ENCODE peak calls at places on chromosome 15, in five cellular contexts. Q, K, N, O and X are unnamed samples. For H3K9me3, the result is how much of the 10 kb centered on the place peaks cover.

GRCh38 chr15:29840928-29841327 is 18.7 kb upstream of the TJP1 start:
- DNase-seq in K (no peak), N (no peak), Q (no peak), O (no peak), X (no peak)

GRCh38 chr15:74399511-74400312 is 32.3 kb upstream of the CYP11A1 start:
- DNase-seq in N (no peak), Q (no peak), O (no peak), K (no peak), X (no peak)

GRCh38 chr15:59918994-59919951 is 84.8 kb upstream of the FOXB1 start:
- DNase-seq in K (no peak), Q (no peak), N (peak), O (no peak), X (no peak)

GRCh38 chr15:40340038-40340739 is 550 bp downstream of the CCDC9B start:
- DNase-seq in Q (no peak), N (no peak), K (no peak), O (peak), X (peak)

GRCh38 chr15:73802336-73803105 is 49.4 kb upstream of the INSYN1 start:
- DNase-seq in K (no peak), Q (no peak), N (no peak), O (peak), X (peak)

GRCh38 chr15:26260517-26261133 is 397.5 kb upstream of the ATP10A start:
- DNase-seq in N (no peak), K (no peak), O (peak), Q (no peak), X (peak)

GRCh38 chr15:29570121-29570930 is 251.9 kb downstream of the TJP1 start:
- DNase-seq in Q (no peak), O (peak), N (no peak), K (no peak), X (peak)

GRCh38 chr15:41258706-41259471 is 27.8 kb downstream of the CHP1 start:
- DNase-seq in K (no peak), O (no peak), Q (no peak), N (no peak), X (peak)

GRCh38 chr15:36332301-36332700 is 247.1 kb upstream of the CDIN1 start:
- DNase-seq in Q (no peak), O (no peak), K (no peak), N (no peak), X (no peak)

GRCh38 chr15:27126449-27126848 is 155.5 kb downstream of the GABRG3 start:
- DNase-seq in K (peak), N (no peak), Q (no peak), O (no peak), X (no peak)

GRCh38 chr15:70192041-70192440 is 94.3 kb upstream of the TLE3 start:
- DNase-seq in K (no peak), O (no peak), Q (no peak), N (no peak), X (no peak)

GRCh38 chr15:74172751-74173544 is 562 bp upstream of the ISLR start:
- DNase-seq in O (peak), Q (no peak), N (no peak), K (no peak), X (peak)

GRCh38 chr15:38707802-38708671 is 143.4 kb upstream of the RASGRP1 start:
- DNase-seq in K (no peak), O (no peak), Q (no peak), N (no peak), X (peak)

GRCh38 chr15:70142322-70143191 is 44.8 kb upstream of the TLE3 start:
- DNase-seq in O (peak), K (no peak), Q (no peak), N (no peak), X (peak)

GRCh38 chr15:41506796-41507341 is 6.8 kb downstream of the LTK start:
- DNase-seq in N (no peak), O (no peak), K (no peak), Q (no peak), X (no peak)

GRCh38 chr15:64337761-64338160 is 18.2 kb downstream of the CSNK1G1 start:
- DNase-seq in O (no peak), K (no peak), Q (no peak), N (no peak), X (no peak)

GRCh38 chr15:68896178-68896577 is 34.1 kb upstream of the SPESP1 start:
- DNase-seq in K (no peak), O (no peak), N (no peak), Q (no peak), X (no peak)

GRCh38 chr15:63480441-63480821 is 24.0 kb upstream of the USP3 start:
- DNase-seq in O (no peak), K (no peak), N (no peak), Q (no peak), X (no peak)

GRCh38 chr15:75647370-75648155 is at the start of gene SNX33:
- DNase-seq in N (no peak), Q (peak), O (peak), K (peak), X (peak)

GRCh38 chr15:49923671-49924070 is 195.4 kb downstream of the ATP8B4 start:
- DNase-seq in O (no peak), K (no peak), Q (no peak), N (no peak), X (no peak)

GRCh38 chr15:89827821-89828220 is 13.2 kb upstream of the ANPEP start:
- DNase-seq in O (no peak), K (no peak), N (no peak), Q (peak), X (no peak)

GRCh38 chr15:58070801-58071418 is 5.4 kb upstream of the ALDH1A2 start:
- DNase-seq in N (peak), O (peak), Q (peak), K (peak), X (peak)

GRCh38 chr15:71143373-71144310 is 28.4 kb downstream of the THSD4 start:
- DNase-seq in K (no peak), Q (peak), N (no peak), O (no peak), X (peak)

GRCh38 chr15:64883097-64883581 is 28.6 kb upstream of the ANKDD1A start:
- DNase-seq in Q (peak), N (no peak), O (no peak), K (no peak), X (no peak)

GRCh38 chr15:42409011-42409410 is 49.7 kb downstream of the CAPN3 start:
- DNase-seq in K (peak), Q (peak), N (no peak), O (no peak), X (no peak)

GRCh38 chr15:31156226-31156625 is 54.7 kb upstream of the TRPM1 start:
- DNase-seq in Q (no peak), N (no peak), K (no peak), O (no peak), X (no peak)

GRCh38 chr15:29699791-29700190 is 122.5 kb downstream of the TJP1 start:
- DNase-seq in Q (no peak), K (no peak), N (no peak), O (no peak), X (no peak)

GRCh38 chr15:68993276-68993675 is 21.2 kb upstream of the NOX5 start:
- DNase-seq in O (no peak), K (no peak), N (no peak), Q (no peak), X (no peak)

GRCh38 chr15:40266828-40267304 is 16.0 kb downstream of the ANKRD63 start:
- DNase-seq in Q (no peak), K (no peak), O (no peak), N (peak), X (peak)

GRCh38 chr15:75206006-75206405 is 4.3 kb downstream of the C15orf39 start:
- DNase-seq in Q (no peak), N (no peak), K (no peak), O (peak), X (no peak)

GRCh38 chr15:74954515-74954914 is 2.1 kb downstream of the RPP25 start:
- DNase-seq in O (peak), Q (no peak), K (no peak), N (no peak), X (no peak)

GRCh38 chr15:31223478-31224350 is 102.9 kb upstream of the KLF13 start:
- DNase-seq in N (no peak), Q (no peak), O (peak), K (peak), X (peak)

GRCh38 chr15:28110416-28110975 is 11.4 kb upstream of the OCA2 start:
- DNase-seq in Q (no peak), O (no peak), N (no peak), K (no peak), X (no peak)

GRCh38 chr15:59570364-59570763 is 41.2 kb upstream of the GCNT3 start:
- DNase-seq in Q (no peak), O (no peak), K (no peak), N (no peak), X (no peak)

GRCh38 chr15:22265961-22266360 is 185.6 kb downstream of the OR4M2 start:
- DNase-seq in O (no peak), K (no peak), Q (peak), N (no peak), X (no peak)

GRCh38 chr15:22259881-22260421 is 179.6 kb downstream of the OR4M2 start:
- DNase-seq in O (no peak), N (no peak), K (no peak), Q (no peak), X (no peak)

GRCh38 chr15:22265056-22265945 is 185.0 kb downstream of the OR4M2 start:
- DNase-seq in O (no peak), N (no peak), Q (no peak), K (no peak), X (no peak)

GRCh38 chr15:22262613-22263020 is 182.3 kb downstream of the OR4M2 start:
- DNase-seq in N (no peak), Q (peak), K (peak), O (peak), X (no peak)

GRCh38 chr15:22263738-22264137 is 183.4 kb downstream of the OR4M2 start:
- DNase-seq in N (no peak), O (no peak), K (no peak), Q (no peak), X (no peak)
- H3K9me3 ChIP-seq in N (under half), O (under half), K (under half), Q (under half), X (under half)

GRCh38 chr15:99632521-99632920 is 66.7 kb downstream of the MEF2A start:
- DNase-seq in N (no peak), Q (no peak), K (no peak), O (no peak), X (no peak)

GRCh38 chr15:99633655-99634054 is 67.9 kb downstream of the MEF2A start:
- DNase-seq in O (no peak), Q (no peak), N (no peak), K (no peak), X (no peak)

GRCh38 chr15:99630607-99631131 is 64.9 kb downstream of the MEF2A start:
- DNase-seq in O (no peak), Q (no peak), N (no peak), K (no peak), X (no peak)

GRCh38 chr15:99631256-99631655 is 65.5 kb downstream of the MEF2A start:
- DNase-seq in O (no peak), N (no peak), K (no peak), Q (no peak), X (no peak)

GRCh38 chr15:99628374-99629001 is 62.7 kb downstream of the MEF2A start:
- DNase-seq in N (no peak), O (no peak), Q (no peak), K (no peak), X (no peak)
- H3K9me3 ChIP-seq in N (under half), O (under half), Q (under half), K (under half), X (under half)

DNA sequence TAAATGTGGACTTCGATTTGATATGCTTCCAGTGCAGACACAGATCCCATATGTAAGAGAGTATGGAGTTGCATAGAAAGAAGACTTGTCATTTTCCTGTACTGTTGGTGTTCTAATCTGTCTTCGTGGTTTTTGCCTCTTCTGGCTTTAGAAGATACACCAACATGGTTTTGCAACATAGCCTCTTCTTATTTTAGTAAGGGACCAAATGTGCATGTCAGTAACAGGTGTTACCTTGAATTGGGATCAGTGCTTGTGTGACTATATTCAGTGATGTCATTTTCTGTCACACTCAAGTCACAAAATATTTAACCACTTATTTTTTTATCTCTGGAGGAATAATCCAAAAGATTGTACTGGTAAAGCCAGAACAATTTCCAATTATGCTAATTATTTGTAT is 140.4 kb downstream of the SNRPN start:
- DNase-seq in N (no peak), Q (no peak), O (no peak), K (no peak), X (no peak)
- H3K9me3 ChIP-seq in N (under half), Q (under half), O (under half), K (under half), X (under half)

DNA sequence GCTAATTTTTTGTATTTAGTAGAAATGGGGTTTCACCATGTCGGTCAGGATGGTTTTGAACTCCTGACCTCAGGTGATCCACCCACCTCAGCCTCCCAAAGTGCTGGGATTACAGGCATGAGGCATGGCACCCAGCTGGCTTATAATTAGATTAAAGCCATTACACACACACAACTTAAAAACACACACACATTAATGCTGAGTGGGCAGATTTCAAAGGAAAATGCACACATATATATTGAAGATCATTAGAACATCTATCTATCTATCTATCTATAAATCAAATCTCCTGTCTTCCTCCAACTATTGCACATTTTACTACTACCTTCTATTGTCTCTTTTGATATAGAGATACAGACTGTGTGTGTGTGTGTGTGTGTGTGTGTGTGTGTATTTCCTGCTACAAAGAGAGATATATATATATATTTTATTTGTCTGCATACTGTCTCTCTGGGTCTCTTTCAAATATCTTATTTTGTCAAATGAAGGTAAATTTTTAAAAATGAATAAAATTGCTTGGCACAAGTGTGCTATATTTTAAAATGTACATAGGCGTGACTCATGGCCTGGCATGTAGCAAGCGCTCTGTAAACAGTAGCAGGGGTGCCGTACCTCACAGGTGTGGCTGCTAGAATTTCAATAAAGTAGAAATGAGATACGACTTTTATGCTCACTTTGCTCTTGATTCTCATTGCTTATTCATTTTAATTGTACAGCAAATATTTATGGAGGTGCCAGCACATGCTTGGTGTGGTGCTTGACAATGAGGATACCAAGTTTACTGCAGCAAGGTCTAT is 655.8 kb downstream of the AGBL1 start:
- DNase-seq in N (no peak), K (no peak), Q (no peak), O (no peak), X (no peak)
- H3K9me3 ChIP-seq in N (under half), K (under half), Q (under half), O (under half), X (under half)

GRCh38 chr15:20351448-20351961 is 190.1 kb downstream of the GOLGA6L6 start:
- DNase-seq in N (no peak), K (peak), Q (peak), O (peak), X (no peak)
- H3K9me3 ChIP-seq in N (under half), K (under half), Q (under half), O (under half), X (under half)

GRCh38 chr15:24747376-24747775 is 71.8 kb downstream of the NPAP1 start:
- DNase-seq in K (peak), Q (no peak), N (no peak), O (no peak), X (no peak)

GRCh38 chr15:24756101-24756500 is 80.5 kb downstream of the NPAP1 start:
- DNase-seq in Q (no peak), K (no peak), O (no peak), N (no peak), X (no peak)

GRCh38 chr15:24748812-24749439 is 73.4 kb downstream of the NPAP1 start:
- DNase-seq in K (peak), N (no peak), Q (no peak), O (no peak), X (no peak)

DNA sequence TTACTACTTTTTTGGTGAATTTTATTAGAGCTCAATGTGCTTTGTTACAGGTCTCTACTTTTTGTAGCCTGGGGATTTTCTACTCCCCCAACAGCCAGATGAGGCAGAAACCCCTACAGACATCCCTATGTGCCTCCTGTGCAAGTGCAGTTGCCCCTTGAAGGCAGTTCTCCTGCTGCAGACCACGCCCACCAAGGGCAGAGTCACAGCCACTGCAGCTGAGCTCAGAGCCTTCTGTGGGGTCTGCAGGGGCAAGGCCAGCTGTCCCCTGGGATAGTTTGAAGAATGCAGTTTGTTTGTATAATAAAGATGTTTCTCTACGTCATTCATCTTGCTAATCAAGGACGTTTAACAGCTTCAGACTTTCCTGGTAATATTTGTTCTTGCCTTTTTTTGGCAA is 76.8 kb downstream of the NPAP1 start:
- DNase-seq in K (peak), N (no peak), Q (no peak), O (no peak), X (no peak)
- H3K9me3 ChIP-seq in K (under half), N (under half), Q (under half), O (under half), X (under half)

DNA sequence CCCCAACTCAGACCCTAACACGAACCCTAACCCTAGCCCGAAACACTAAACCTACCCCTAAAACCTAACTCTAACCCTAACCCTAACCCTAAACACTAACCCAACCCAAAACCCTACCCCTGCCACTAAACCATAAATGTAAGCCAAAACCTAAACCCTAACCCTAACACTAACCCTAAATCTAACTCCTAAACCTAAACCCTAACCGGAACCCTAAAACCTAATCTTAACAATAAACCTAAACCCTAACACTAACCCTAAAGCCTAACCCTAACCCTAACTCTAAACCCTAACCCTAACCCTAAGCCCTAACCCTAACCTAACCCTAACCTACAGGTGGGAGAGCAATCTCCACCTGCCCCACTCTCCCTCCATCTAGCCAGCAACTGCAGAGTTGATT is 152.3 kb downstream of the OR4M2 start:
- DNase-seq in Q (no peak), K (no peak), O (no peak), N (no peak), X (no peak)
- H3K9me3 ChIP-seq in Q (under half), K (under half), O (under half), N (under half), X (under half)

GRCh38 chr15:24621630-24622215 is 53.9 kb upstream of the NPAP1 start:
- DNase-seq in Q (no peak), O (no peak), K (no peak), N (no peak), X (no peak)
- H3K9me3 ChIP-seq in Q (under half), O (under half), K (under half), N (under half), X (under half)

DNA sequence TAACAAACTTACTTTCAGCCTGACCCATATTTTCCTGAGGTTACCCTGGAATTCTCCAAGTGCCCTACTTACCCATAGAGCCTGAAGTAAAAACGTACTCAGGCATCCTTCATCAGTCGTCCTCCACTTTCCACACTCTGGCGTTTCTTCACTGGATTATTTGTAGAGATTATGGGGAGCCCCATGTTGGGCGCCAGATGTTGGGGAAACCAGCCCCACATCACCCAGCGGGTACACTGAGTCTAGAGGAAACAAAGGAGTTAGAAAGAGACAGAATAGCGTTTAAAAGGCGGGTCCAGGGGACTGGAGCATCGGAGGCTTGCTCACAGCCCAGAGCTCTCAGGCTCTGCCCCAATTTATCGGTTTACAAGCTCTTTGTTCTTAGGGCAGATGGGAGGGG is 9.7 kb upstream of the SLC28A2 start:
- DNase-seq in O (no peak), K (no peak), Q (no peak), N (no peak), X (no peak)
- H3K9me3 ChIP-seq in O (under half), K (under half), Q (under half), N (under half), X (under half)